ENCODE peak calls at places on chromosomes 7 and 10, in seven cellular contexts. One of them, this sample, is unnamed.

GRCh38 chr10:110783509-110784103 is 88.1 kb upstream of the PDCD4 start:
- DNase-seq in coronary artery: no peak
- DNase-seq in body of pancreas: no peak
- DNase-seq in DMS153: no peak
- DNase-seq in mucosa of gallbladder: no peak
- DNase-seq in left lung: no peak
- DNase-seq in T-helper 17 cell: peak
- DNase-seq in this sample: no peak

GRCh38 chr7:122219253-122219865 is 75.3 kb upstream of the AASS start:
- DNase-seq in body of pancreas: no peak
- DNase-seq in mucosa of gallbladder: no peak
- DNase-seq in left lung: no peak
- DNase-seq in coronary artery: no peak
- DNase-seq in DMS153: no peak
- DNase-seq in T-helper 17 cell: no peak
- DNase-seq in this sample: no peak

GRCh38 chr10:126400641-126401040 is 12.4 kb upstream of the ADAM12 start:
- DNase-seq in T-helper 17 cell: no peak
- DNase-seq in coronary artery: no peak
- DNase-seq in body of pancreas: no peak
- DNase-seq in mucosa of gallbladder: no peak
- DNase-seq in left lung: no peak
- DNase-seq in DMS153: no peak
- DNase-seq in this sample: no peak

GRCh38 chr10:100368721-100369120 is 21.7 kb downstream of the SCD start:
- DNase-seq in body of pancreas: no peak
- DNase-seq in mucosa of gallbladder: no peak
- DNase-seq in left lung: no peak
- DNase-seq in DMS153: no peak
- DNase-seq in coronary artery: no peak
- DNase-seq in T-helper 17 cell: no peak
- DNase-seq in this sample: no peak

GRCh38 chr10:86203162-86203905 is 163.3 kb downstream of the GRID1 start:
- DNase-seq in DMS153: no peak
- DNase-seq in coronary artery: no peak
- DNase-seq in left lung: no peak
- DNase-seq in body of pancreas: no peak
- DNase-seq in mucosa of gallbladder: peak
- DNase-seq in T-helper 17 cell: no peak
- DNase-seq in this sample: no peak

GRCh38 chr7:2670720-2671391 is 17.1 kb upstream of the AMZ1 start:
- DNase-seq in coronary artery: no peak
- DNase-seq in body of pancreas: peak
- DNase-seq in T-helper 17 cell: peak
- DNase-seq in mucosa of gallbladder: peak
- DNase-seq in left lung: peak
- DNase-seq in DMS153: peak
- DNase-seq in this sample: no peak

GRCh38 chr10:121709674-121710073 is 111.4 kb upstream of the FGFR2 start:
- DNase-seq in left lung: no peak
- DNase-seq in DMS153: no peak
- DNase-seq in body of pancreas: peak
- DNase-seq in T-helper 17 cell: no peak
- DNase-seq in mucosa of gallbladder: no peak
- DNase-seq in coronary artery: no peak
- DNase-seq in this sample: no peak

GRCh38 chr7:120402368-120402767 is 129.4 kb downstream of the KCND2 start:
- DNase-seq in left lung: no peak
- DNase-seq in T-helper 17 cell: no peak
- DNase-seq in coronary artery: no peak
- DNase-seq in DMS153: no peak
- DNase-seq in body of pancreas: no peak
- DNase-seq in mucosa of gallbladder: no peak
- DNase-seq in this sample: no peak

GRCh38 chr7:25495905-25496304 is 267.6 kb upstream of the NPVF start:
- DNase-seq in body of pancreas: no peak
- DNase-seq in coronary artery: no peak
- DNase-seq in DMS153: no peak
- DNase-seq in T-helper 17 cell: no peak
- DNase-seq in left lung: no peak
- DNase-seq in mucosa of gallbladder: no peak
- DNase-seq in this sample: no peak

GRCh38 chr7:79806161-79806734 is 328.4 kb upstream of the GNAI1 start:
- DNase-seq in T-helper 17 cell: no peak
- DNase-seq in mucosa of gallbladder: no peak
- DNase-seq in DMS153: no peak
- DNase-seq in body of pancreas: no peak
- DNase-seq in coronary artery: no peak
- DNase-seq in left lung: no peak
- DNase-seq in this sample: no peak

GRCh38 chr7:20444041-20444440 is 113.3 kb downstream of the ITGB8 start:
- DNase-seq in body of pancreas: no peak
- DNase-seq in T-helper 17 cell: no peak
- DNase-seq in DMS153: no peak
- DNase-seq in left lung: no peak
- DNase-seq in mucosa of gallbladder: no peak
- DNase-seq in coronary artery: no peak
- DNase-seq in this sample: no peak

GRCh38 chr10:96832721-96833219 is 672 bp downstream of the LCOR start:
- DNase-seq in mucosa of gallbladder: peak
- DNase-seq in left lung: peak
- DNase-seq in body of pancreas: peak
- DNase-seq in coronary artery: peak
- DNase-seq in DMS153: peak
- DNase-seq in T-helper 17 cell: peak
- DNase-seq in this sample: peak

GRCh38 chr10:45302573-45302972 is 12.8 kb downstream of the OR13A1 start:
- DNase-seq in body of pancreas: no peak
- DNase-seq in DMS153: no peak
- DNase-seq in left lung: no peak
- DNase-seq in T-helper 17 cell: no peak
- DNase-seq in mucosa of gallbladder: no peak
- DNase-seq in coronary artery: no peak
- DNase-seq in this sample: no peak

GRCh38 chr7:158133057-158133456 is 454.6 kb downstream of the PTPRN2 start:
- DNase-seq in mucosa of gallbladder: no peak
- DNase-seq in body of pancreas: no peak
- DNase-seq in left lung: peak
- DNase-seq in coronary artery: no peak
- DNase-seq in T-helper 17 cell: no peak
- DNase-seq in DMS153: no peak
- DNase-seq in this sample: no peak

GRCh38 chr10:118873080-118873737 is 118.4 kb upstream of the CACUL1 start:
- DNase-seq in DMS153: no peak
- DNase-seq in body of pancreas: no peak
- DNase-seq in left lung: no peak
- DNase-seq in coronary artery: no peak
- DNase-seq in mucosa of gallbladder: no peak
- DNase-seq in T-helper 17 cell: no peak
- DNase-seq in this sample: no peak

GRCh38 chr7:14995774-14996173 is 93.2 kb upstream of the DGKB start:
- DNase-seq in left lung: no peak
- DNase-seq in T-helper 17 cell: no peak
- DNase-seq in DMS153: no peak
- DNase-seq in mucosa of gallbladder: no peak
- DNase-seq in coronary artery: no peak
- DNase-seq in body of pancreas: no peak
- DNase-seq in this sample: no peak

GRCh38 chr7:134886353-134887057 is 99.8 kb upstream of the AGBL3 start:
- DNase-seq in mucosa of gallbladder: peak
- DNase-seq in DMS153: peak
- DNase-seq in coronary artery: no peak
- DNase-seq in body of pancreas: peak
- DNase-seq in T-helper 17 cell: no peak
- DNase-seq in left lung: no peak
- DNase-seq in this sample: no peak

GRCh38 chr10:369441-370221 is 234.4 kb downstream of the ZMYND11 start:
- DNase-seq in T-helper 17 cell: no peak
- DNase-seq in mucosa of gallbladder: no peak
- DNase-seq in DMS153: no peak
- DNase-seq in body of pancreas: no peak
- DNase-seq in left lung: peak
- DNase-seq in coronary artery: no peak
- DNase-seq in this sample: no peak

GRCh38 chr10:55629792-55630490 is 731.1 kb downstream of the ZWINT start:
- DNase-seq in coronary artery: no peak
- DNase-seq in DMS153: no peak
- DNase-seq in T-helper 17 cell: no peak
- DNase-seq in mucosa of gallbladder: no peak
- DNase-seq in left lung: peak
- DNase-seq in body of pancreas: peak
- DNase-seq in this sample: no peak

GRCh38 chr10:61285749-61286148 is 167.4 kb downstream of the TMEM26 start:
- DNase-seq in T-helper 17 cell: no peak
- DNase-seq in mucosa of gallbladder: no peak
- DNase-seq in coronary artery: no peak
- DNase-seq in left lung: no peak
- DNase-seq in body of pancreas: no peak
- DNase-seq in DMS153: no peak
- DNase-seq in this sample: no peak

GRCh38 chr10:11051001-11051324 is 33.3 kb downstream of the CELF2 start:
- DNase-seq in left lung: no peak
- DNase-seq in DMS153: no peak
- DNase-seq in mucosa of gallbladder: no peak
- DNase-seq in T-helper 17 cell: no peak
- DNase-seq in coronary artery: no peak
- DNase-seq in body of pancreas: no peak
- DNase-seq in this sample: no peak

GRCh38 chr10:35007858-35008301 is 82.3 kb downstream of the CUL2 start:
- DNase-seq in left lung: no peak
- DNase-seq in coronary artery: no peak
- DNase-seq in DMS153: no peak
- DNase-seq in T-helper 17 cell: no peak
- DNase-seq in mucosa of gallbladder: no peak
- DNase-seq in body of pancreas: no peak
- DNase-seq in this sample: no peak

GRCh38 chr7:16084370-16084769 is 337.0 kb downstream of the CRPPA start:
- DNase-seq in left lung: no peak
- DNase-seq in T-helper 17 cell: no peak
- DNase-seq in coronary artery: no peak
- DNase-seq in body of pancreas: no peak
- DNase-seq in mucosa of gallbladder: no peak
- DNase-seq in DMS153: peak
- DNase-seq in this sample: no peak

GRCh38 chr7:151304856-151305255 is 36.8 kb upstream of the NUB1 start:
- DNase-seq in body of pancreas: no peak
- DNase-seq in left lung: no peak
- DNase-seq in coronary artery: peak
- DNase-seq in mucosa of gallbladder: no peak
- DNase-seq in T-helper 17 cell: no peak
- DNase-seq in DMS153: peak
- DNase-seq in this sample: no peak

GRCh38 chr7:101094791-101095375 is 9.6 kb downstream of the TRIM56 start:
- DNase-seq in T-helper 17 cell: no peak
- DNase-seq in coronary artery: no peak
- DNase-seq in mucosa of gallbladder: peak
- DNase-seq in left lung: peak
- DNase-seq in body of pancreas: peak
- DNase-seq in DMS153: no peak
- DNase-seq in this sample: no peak

GRCh38 chr10:61791216-61791615 is 110.3 kb upstream of the ARID5B start:
- DNase-seq in T-helper 17 cell: no peak
- DNase-seq in mucosa of gallbladder: peak
- DNase-seq in body of pancreas: no peak
- DNase-seq in coronary artery: no peak
- DNase-seq in DMS153: no peak
- DNase-seq in left lung: no peak
- DNase-seq in this sample: no peak

GRCh38 chr10:125159486-125159931 is 854 bp downstream of the CTBP2 start:
- DNase-seq in coronary artery: peak
- DNase-seq in body of pancreas: no peak
- DNase-seq in T-helper 17 cell: no peak
- DNase-seq in left lung: peak
- DNase-seq in mucosa of gallbladder: no peak
- DNase-seq in DMS153: no peak
- DNase-seq in this sample: peak

GRCh38 chr7:76356115-76356514 is 2.7 kb downstream of the YWHAG start:
- DNase-seq in coronary artery: no peak
- DNase-seq in mucosa of gallbladder: no peak
- DNase-seq in body of pancreas: no peak
- DNase-seq in DMS153: no peak
- DNase-seq in left lung: no peak
- DNase-seq in T-helper 17 cell: no peak
- DNase-seq in this sample: no peak

GRCh38 chr7:112357136-112357535 is 93.1 kb upstream of the IFRD1 start:
- DNase-seq in mucosa of gallbladder: no peak
- DNase-seq in DMS153: no peak
- DNase-seq in T-helper 17 cell: no peak
- DNase-seq in coronary artery: no peak
- DNase-seq in left lung: no peak
- DNase-seq in body of pancreas: no peak
- DNase-seq in this sample: no peak

GRCh38 chr10:42987575-42987974 is 89.3 kb upstream of the RET start:
- DNase-seq in left lung: no peak
- DNase-seq in mucosa of gallbladder: peak
- DNase-seq in DMS153: no peak
- DNase-seq in coronary artery: peak
- DNase-seq in body of pancreas: no peak
- DNase-seq in T-helper 17 cell: no peak
- DNase-seq in this sample: no peak

GRCh38 chr7:55574062-55574717 is 1.9 kb upstream of the VOPP1 start:
- DNase-seq in T-helper 17 cell: no peak
- DNase-seq in mucosa of gallbladder: no peak
- DNase-seq in body of pancreas: no peak
- DNase-seq in left lung: no peak
- DNase-seq in DMS153: no peak
- DNase-seq in coronary artery: no peak
- DNase-seq in this sample: no peak

GRCh38 chr10:33136271-33136670 is 178.2 kb upstream of the ITGB1 start:
- DNase-seq in coronary artery: no peak
- DNase-seq in DMS153: no peak
- DNase-seq in left lung: no peak
- DNase-seq in mucosa of gallbladder: no peak
- DNase-seq in T-helper 17 cell: no peak
- DNase-seq in body of pancreas: no peak
- DNase-seq in this sample: no peak

GRCh38 chr7:139915864-139916716 is 87.0 kb downstream of the TBXAS1 start:
- DNase-seq in body of pancreas: peak
- DNase-seq in DMS153: no peak
- DNase-seq in left lung: peak
- DNase-seq in T-helper 17 cell: no peak
- DNase-seq in mucosa of gallbladder: peak
- DNase-seq in coronary artery: no peak
- DNase-seq in this sample: peak

GRCh38 chr7:64687249-64687648 is 21.3 kb downstream of the ZNF107 start:
- DNase-seq in coronary artery: no peak
- DNase-seq in mucosa of gallbladder: no peak
- DNase-seq in T-helper 17 cell: no peak
- DNase-seq in DMS153: no peak
- DNase-seq in body of pancreas: no peak
- DNase-seq in left lung: no peak
- DNase-seq in this sample: no peak

GRCh38 chr7:134908289-134908688 is 78.0 kb upstream of the AGBL3 start:
- DNase-seq in body of pancreas: no peak
- DNase-seq in coronary artery: no peak
- DNase-seq in DMS153: no peak
- DNase-seq in mucosa of gallbladder: no peak
- DNase-seq in T-helper 17 cell: no peak
- DNase-seq in left lung: no peak
- DNase-seq in this sample: no peak

This sample was measured in osteocyte.